ENCODE peak calls at places on chromosomes 5 and 9, in nine cellular contexts. One of them, this sample, is unnamed.

GRCh38 chr9:23842531-23843129 is 16.6 kb upstream of the ELAVL2 start:
- DNase-seq in thoracic aorta: no peak
- DNase-seq in OCI-LY7: no peak
- DNase-seq in AG10803: no peak
- DNase-seq in lower leg skin: no peak
- DNase-seq in natural killer cell: no peak
- DNase-seq in body of pancreas: no peak
- DNase-seq in cardiac fibroblast: no peak
- DNase-seq in GM13977: no peak
- DNase-seq in this sample: no peak

GRCh38 chr9:16032799-16033198 is 480.0 kb downstream of the CCDC171 start:
- DNase-seq in body of pancreas: no peak
- DNase-seq in OCI-LY7: no peak
- DNase-seq in cardiac fibroblast: peak
- DNase-seq in lower leg skin: no peak
- DNase-seq in natural killer cell: no peak
- DNase-seq in GM13977: no peak
- DNase-seq in AG10803: peak
- DNase-seq in thoracic aorta: no peak
- DNase-seq in this sample: peak

GRCh38 chr5:132479073-132479811 is 11.3 kb downstream of the IRF1 start:
- DNase-seq in thoracic aorta: no peak
- DNase-seq in OCI-LY7: no peak
- DNase-seq in body of pancreas: no peak
- DNase-seq in AG10803: no peak
- DNase-seq in cardiac fibroblast: no peak
- DNase-seq in lower leg skin: no peak
- DNase-seq in GM13977: no peak
- DNase-seq in natural killer cell: no peak
- DNase-seq in this sample: no peak

GRCh38 chr9:110282767-110283136 is 26.4 kb upstream of the TXN start:
- DNase-seq in body of pancreas: no peak
- DNase-seq in OCI-LY7: no peak
- DNase-seq in natural killer cell: no peak
- DNase-seq in cardiac fibroblast: no peak
- DNase-seq in AG10803: no peak
- DNase-seq in thoracic aorta: no peak
- DNase-seq in GM13977: no peak
- DNase-seq in lower leg skin: no peak
- DNase-seq in this sample: no peak

GRCh38 chr5:158609729-158610128 is 490.0 kb downstream of the EBF1 start:
- DNase-seq in lower leg skin: no peak
- DNase-seq in AG10803: peak
- DNase-seq in thoracic aorta: no peak
- DNase-seq in natural killer cell: no peak
- DNase-seq in cardiac fibroblast: no peak
- DNase-seq in GM13977: no peak
- DNase-seq in OCI-LY7: no peak
- DNase-seq in body of pancreas: no peak
- DNase-seq in this sample: no peak

GRCh38 chr9:23663946-23664345 is 162.1 kb downstream of the ELAVL2 start:
- DNase-seq in cardiac fibroblast: no peak
- DNase-seq in OCI-LY7: no peak
- DNase-seq in natural killer cell: no peak
- DNase-seq in GM13977: no peak
- DNase-seq in thoracic aorta: no peak
- DNase-seq in AG10803: no peak
- DNase-seq in body of pancreas: no peak
- DNase-seq in lower leg skin: no peak
- DNase-seq in this sample: no peak

GRCh38 chr9:110214090-110214489 is 6.1 kb upstream of the C9orf152 start:
- DNase-seq in thoracic aorta: no peak
- DNase-seq in AG10803: peak
- DNase-seq in GM13977: no peak
- DNase-seq in lower leg skin: no peak
- DNase-seq in OCI-LY7: no peak
- DNase-seq in natural killer cell: no peak
- DNase-seq in cardiac fibroblast: no peak
- DNase-seq in body of pancreas: peak
- DNase-seq in this sample: no peak

GRCh38 chr5:91288517-91288916 is 94.6 kb downstream of the ARRDC3 start:
- DNase-seq in body of pancreas: no peak
- DNase-seq in thoracic aorta: no peak
- DNase-seq in natural killer cell: no peak
- DNase-seq in AG10803: no peak
- DNase-seq in GM13977: no peak
- DNase-seq in cardiac fibroblast: no peak
- DNase-seq in lower leg skin: no peak
- DNase-seq in OCI-LY7: no peak
- DNase-seq in this sample: no peak

GRCh38 chr5:138149530-138149929 is 10.3 kb upstream of the NME5 start:
- DNase-seq in OCI-LY7: no peak
- DNase-seq in AG10803: no peak
- DNase-seq in lower leg skin: no peak
- DNase-seq in natural killer cell: no peak
- DNase-seq in cardiac fibroblast: peak
- DNase-seq in body of pancreas: no peak
- DNase-seq in GM13977: no peak
- DNase-seq in thoracic aorta: no peak
- DNase-seq in this sample: no peak
- TF ChIP-seq CTCF in OCI-LY7: no peak
- TF ChIP-seq CTCF in AG10803: no peak
- TF ChIP-seq CTCF in lower leg skin: no peak
- TF ChIP-seq CTCF in natural killer cell: no peak
- TF ChIP-seq CTCF in cardiac fibroblast: no peak
- TF ChIP-seq CTCF in body of pancreas: no peak
- TF ChIP-seq CTCF in GM13977: no peak
- TF ChIP-seq CTCF in thoracic aorta: no peak
- TF ChIP-seq CTCF in this sample: no peak

DNA sequence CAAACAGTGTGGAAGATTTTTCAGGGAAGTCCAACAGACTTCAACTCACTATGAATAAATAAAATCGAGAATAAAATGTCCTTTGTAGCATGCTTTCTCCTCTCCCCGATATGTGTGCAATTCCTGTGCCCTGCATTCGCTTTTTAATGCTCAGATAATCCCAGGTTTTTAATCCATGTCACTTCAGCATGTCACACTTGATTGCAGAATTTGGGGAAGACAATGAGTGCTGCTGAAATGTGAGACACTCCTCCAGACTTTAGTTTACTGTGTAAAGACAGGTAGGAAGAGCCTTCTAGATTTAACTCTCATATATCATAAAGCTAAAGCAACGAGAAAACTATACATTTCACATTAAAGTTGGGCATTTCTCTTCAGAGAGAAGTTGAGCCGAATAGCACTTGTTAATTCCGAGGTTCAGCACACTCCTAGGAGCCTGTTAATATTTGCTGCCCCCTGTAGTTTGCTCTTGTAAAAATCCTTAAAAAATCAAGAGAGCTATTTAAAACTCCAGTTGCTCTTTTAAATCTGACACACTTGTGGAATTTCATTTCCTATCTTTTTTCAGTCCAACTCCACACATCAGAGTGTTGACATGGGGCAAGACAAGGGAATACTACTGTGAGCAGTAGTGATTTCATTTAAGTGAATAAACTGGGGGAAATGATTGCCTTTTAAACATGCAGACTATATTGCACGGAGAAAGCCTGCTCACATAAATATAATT is 1096.1 kb upstream of the DMAC1 start:
- DNase-seq in lower leg skin: no peak
- DNase-seq in natural killer cell: no peak
- DNase-seq in body of pancreas: no peak
- DNase-seq in OCI-LY7: peak
- DNase-seq in thoracic aorta: no peak
- DNase-seq in GM13977: peak
- DNase-seq in AG10803: no peak
- DNase-seq in cardiac fibroblast: peak
- DNase-seq in this sample: peak
- TF ChIP-seq CTCF in lower leg skin: no peak
- TF ChIP-seq CTCF in natural killer cell: peak
- TF ChIP-seq CTCF in body of pancreas: peak
- TF ChIP-seq CTCF in OCI-LY7: peak
- TF ChIP-seq CTCF in thoracic aorta: peak
- TF ChIP-seq CTCF in GM13977: peak
- TF ChIP-seq CTCF in AG10803: peak
- TF ChIP-seq CTCF in cardiac fibroblast: peak
- TF ChIP-seq CTCF in this sample: no peak

GRCh38 chr9:98846081-98846480 is 38.6 kb downstream of the GALNT12 start:
- DNase-seq in AG10803: no peak
- DNase-seq in cardiac fibroblast: no peak
- DNase-seq in thoracic aorta: no peak
- DNase-seq in natural killer cell: no peak
- DNase-seq in body of pancreas: no peak
- DNase-seq in GM13977: no peak
- DNase-seq in lower leg skin: no peak
- DNase-seq in OCI-LY7: no peak
- DNase-seq in this sample: no peak

GRCh38 chr9:98846879-98847278 is 39.4 kb downstream of the GALNT12 start:
- DNase-seq in AG10803: no peak
- DNase-seq in thoracic aorta: no peak
- DNase-seq in OCI-LY7: no peak
- DNase-seq in lower leg skin: no peak
- DNase-seq in natural killer cell: no peak
- DNase-seq in GM13977: no peak
- DNase-seq in cardiac fibroblast: no peak
- DNase-seq in body of pancreas: no peak
- DNase-seq in this sample: no peak

GRCh38 chr9:98850851-98851729 is 43.6 kb downstream of the GALNT12 start:
- DNase-seq in thoracic aorta: no peak
- DNase-seq in natural killer cell: no peak
- DNase-seq in AG10803: no peak
- DNase-seq in body of pancreas: no peak
- DNase-seq in cardiac fibroblast: no peak
- DNase-seq in lower leg skin: no peak
- DNase-seq in OCI-LY7: no peak
- DNase-seq in GM13977: no peak
- DNase-seq in this sample: no peak

GRCh38 chr9:98851730-98852462 is 44.4 kb downstream of the GALNT12 start:
- DNase-seq in AG10803: no peak
- DNase-seq in body of pancreas: no peak
- DNase-seq in lower leg skin: no peak
- DNase-seq in GM13977: no peak
- DNase-seq in thoracic aorta: no peak
- DNase-seq in OCI-LY7: no peak
- DNase-seq in cardiac fibroblast: no peak
- DNase-seq in natural killer cell: no peak
- DNase-seq in this sample: no peak

DNA sequence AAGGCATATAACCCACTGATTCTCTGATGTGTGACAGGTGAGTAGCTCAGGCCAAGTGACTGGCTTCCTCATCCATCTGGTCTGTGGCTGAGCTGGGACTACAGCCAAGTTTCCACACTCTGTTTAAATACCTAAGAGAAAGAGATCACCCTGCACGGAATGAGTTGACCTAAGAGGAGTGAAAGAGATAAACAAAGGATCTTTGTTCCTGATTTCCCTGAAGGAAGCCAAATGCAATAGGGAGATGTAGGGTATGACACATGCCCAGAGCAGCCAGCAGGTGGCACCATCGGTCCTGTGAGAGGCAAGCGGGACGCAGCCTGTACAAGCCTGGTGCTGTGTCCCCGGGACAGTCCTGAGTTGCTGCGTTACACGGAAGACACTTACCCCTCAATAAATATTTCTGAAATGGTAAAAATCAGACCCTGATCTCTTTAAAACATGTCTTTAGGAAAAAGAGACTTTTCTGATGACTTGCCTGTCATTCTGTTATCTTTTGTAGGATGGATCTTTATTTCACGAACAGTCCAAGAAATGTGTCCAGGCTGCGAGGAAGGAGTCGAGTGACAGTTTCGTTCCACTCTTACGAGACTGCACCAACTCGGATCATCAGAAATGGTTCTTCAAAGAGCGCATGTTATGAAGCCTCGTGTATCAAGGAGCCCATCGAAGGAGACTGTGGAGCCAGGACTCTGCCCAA is 41.1 kb downstream of the GALNT12 start:
- DNase-seq in body of pancreas: peak
- DNase-seq in GM13977: peak
- DNase-seq in cardiac fibroblast: peak
- DNase-seq in lower leg skin: peak
- DNase-seq in natural killer cell: peak
- DNase-seq in AG10803: peak
- DNase-seq in OCI-LY7: peak
- DNase-seq in thoracic aorta: peak
- DNase-seq in this sample: peak
- TF ChIP-seq CTCF in body of pancreas: peak
- TF ChIP-seq CTCF in GM13977: peak
- TF ChIP-seq CTCF in cardiac fibroblast: peak
- TF ChIP-seq CTCF in lower leg skin: no peak
- TF ChIP-seq CTCF in natural killer cell: peak
- TF ChIP-seq CTCF in AG10803: peak
- TF ChIP-seq CTCF in OCI-LY7: peak
- TF ChIP-seq CTCF in thoracic aorta: peak
- TF ChIP-seq CTCF in this sample: peak

GRCh38 chr9:74721696-74722660 is 165.7 kb downstream of the TRPM6 start:
- DNase-seq in body of pancreas: no peak
- DNase-seq in GM13977: no peak
- DNase-seq in OCI-LY7: no peak
- DNase-seq in cardiac fibroblast: no peak
- DNase-seq in lower leg skin: no peak
- DNase-seq in natural killer cell: no peak
- DNase-seq in AG10803: no peak
- DNase-seq in thoracic aorta: no peak
- DNase-seq in this sample: no peak

GRCh38 chr9:74726581-74726980 is 161.1 kb downstream of the TRPM6 start:
- DNase-seq in thoracic aorta: no peak
- DNase-seq in body of pancreas: no peak
- DNase-seq in cardiac fibroblast: no peak
- DNase-seq in OCI-LY7: no peak
- DNase-seq in AG10803: no peak
- DNase-seq in lower leg skin: no peak
- DNase-seq in natural killer cell: no peak
- DNase-seq in GM13977: no peak
- DNase-seq in this sample: no peak

GRCh38 chr9:74729129-74729710 is 158.5 kb downstream of the TRPM6 start:
- DNase-seq in body of pancreas: no peak
- DNase-seq in cardiac fibroblast: no peak
- DNase-seq in lower leg skin: no peak
- DNase-seq in natural killer cell: no peak
- DNase-seq in thoracic aorta: no peak
- DNase-seq in OCI-LY7: no peak
- DNase-seq in AG10803: no peak
- DNase-seq in GM13977: no peak
- DNase-seq in this sample: no peak

GRCh38 chr9:74719306-74719705 is 168.4 kb downstream of the TRPM6 start:
- DNase-seq in natural killer cell: no peak
- DNase-seq in GM13977: no peak
- DNase-seq in lower leg skin: no peak
- DNase-seq in AG10803: no peak
- DNase-seq in body of pancreas: no peak
- DNase-seq in thoracic aorta: no peak
- DNase-seq in cardiac fibroblast: no peak
- DNase-seq in OCI-LY7: no peak
- DNase-seq in this sample: no peak

DNA sequence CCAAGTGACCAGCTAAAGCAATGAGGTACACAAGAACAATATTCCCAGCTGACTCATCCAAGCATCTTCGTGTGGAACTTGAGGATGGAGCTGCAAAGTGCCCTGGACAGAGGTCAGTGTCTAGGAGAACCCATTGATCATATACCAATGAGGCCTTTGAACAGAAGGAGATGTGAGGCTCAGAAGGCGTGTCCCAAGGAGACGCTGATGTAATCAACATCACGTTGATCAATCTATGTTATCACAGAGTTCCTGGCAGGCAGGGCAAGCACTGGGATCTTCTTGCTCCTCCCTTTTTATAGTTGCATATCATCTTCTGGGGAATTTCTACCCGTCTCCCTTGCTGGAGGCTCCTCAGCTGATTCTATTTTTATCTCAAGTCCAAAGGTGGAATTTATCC is 163.4 kb downstream of the TRPM6 start:
- DNase-seq in body of pancreas: no peak
- DNase-seq in natural killer cell: no peak
- DNase-seq in cardiac fibroblast: no peak
- DNase-seq in AG10803: no peak
- DNase-seq in lower leg skin: no peak
- DNase-seq in OCI-LY7: no peak
- DNase-seq in GM13977: no peak
- DNase-seq in thoracic aorta: no peak
- DNase-seq in this sample: no peak
- TF ChIP-seq CTCF in body of pancreas: no peak
- TF ChIP-seq CTCF in natural killer cell: no peak
- TF ChIP-seq CTCF in cardiac fibroblast: no peak
- TF ChIP-seq CTCF in AG10803: no peak
- TF ChIP-seq CTCF in lower leg skin: no peak
- TF ChIP-seq CTCF in OCI-LY7: no peak
- TF ChIP-seq CTCF in GM13977: no peak
- TF ChIP-seq CTCF in thoracic aorta: no peak
- TF ChIP-seq CTCF in this sample: no peak